ENCODE peak calls at places on chromosomes 4 and X, in ten cellular contexts. B is KBM-7; O is RPMI8226; V is right cardiac atrium; Q is NCI-H748 treated with DMSO at 0.1 percent for 48 hours; I is stomach; M is lower leg skin; N is stimulated activated CD4-positive, alpha-beta T cell treated with anti-CD3 and anti-CD28 coated beads, Interleukin-4, amount 100 ng/mL, for 1 hour; T is astrocyte of the spinal cord; Z is non-pigmented ciliary epithelial cell. D is an unnamed sample.

GRCh38 chr4:83238393-83238792 is 46.2 kb downstream of the COQ2 start:
- DNase-seq in B (no peak), O (no peak), V (no peak), Q (no peak), I (no peak), M (no peak), N (no peak), T (no peak), Z (no peak), D (no peak)

GRCh38 chr4:18318682-18319410 is 297.3 kb upstream of the LCORL start:
- DNase-seq in B (no peak), O (no peak), V (peak), Q (peak), I (peak), M (no peak), N (no peak), T (no peak), Z (no peak), D (no peak)

GRCh38 chr4:112853662-112854256 is 195.7 kb upstream of the ANK2 start:
- DNase-seq in B (no peak), O (no peak), V (no peak), Q (no peak), I (no peak), M (no peak), N (no peak), T (peak), Z (no peak), D (peak)

GRCh38 chrX:150465856-150466775 is 102.3 kb upstream of the MTM1 start:
- DNase-seq in B (no peak), O (no peak), V (peak), Q (no peak), I (no peak), M (no peak), N (no peak), T (no peak), Z (no peak), D (no peak)

GRCh38 chr4:153950100-153950979 is 161.5 kb upstream of the SFRP2 start:
- DNase-seq in B (peak), O (no peak), V (no peak), Q (no peak), I (no peak), M (no peak), N (no peak), T (peak), Z (no peak), D (no peak)

GRCh38 chrX:118346258-118347094 is 570 bp downstream of the WDR44 start:
- DNase-seq in B (no peak), O (peak), V (peak), Q (peak), I (peak), M (peak), N (peak), T (peak), Z (no peak), D (no peak)

GRCh38 chr4:168879178-168879577 is 130.9 kb downstream of the CBR4 start:
- DNase-seq in B (peak), O (no peak), V (no peak), Q (no peak), I (no peak), M (no peak), N (no peak), T (no peak), Z (no peak), D (no peak)

GRCh38 chr4:101597204-101597603 is 193.3 kb upstream of the BANK1 start:
- DNase-seq in B (no peak), O (peak), V (no peak), Q (no peak), I (no peak), M (no peak), N (no peak), T (no peak), Z (no peak), D (peak)

GRCh38 chr4:6781561-6781960 is 966 bp upstream of the KIAA0232 start:
- DNase-seq in B (no peak), O (no peak), V (no peak), Q (no peak), I (no peak), M (no peak), N (no peak), T (no peak), Z (no peak), D (no peak)

GRCh38 chr4:69970071-69970470 is 4.5 kb upstream of the CSN2 start:
- DNase-seq in B (peak), O (no peak), V (no peak), Q (no peak), I (no peak), M (no peak), N (no peak), T (peak), Z (no peak), D (no peak)

GRCh38 chr4:149553959-149554520 is 261.6 kb downstream of the IQCM start:
- DNase-seq in B (no peak), O (no peak), V (no peak), Q (no peak), I (no peak), M (no peak), N (no peak), T (peak), Z (peak), D (no peak)

GRCh38 chr4:17492058-17492741 is 19.7 kb downstream of the QDPR start:
- DNase-seq in B (no peak), O (no peak), V (no peak), Q (no peak), I (no peak), M (no peak), N (no peak), T (no peak), Z (no peak), D (no peak)

GRCh38 chr4:151808120-151808529 is 47.3 kb upstream of the GATB start:
- DNase-seq in B (no peak), O (no peak), V (no peak), Q (peak), I (no peak), M (peak), N (no peak), T (peak), Z (no peak), D (peak)

GRCh38 chrX:25015486-25016360 is at the start of gene ARX:
- DNase-seq in B (no peak), O (no peak), V (peak), Q (no peak), I (no peak), M (no peak), N (peak), T (peak), Z (no peak), D (peak)

GRCh38 chr4:104795264-104795934 is 300.7 kb upstream of the CXXC4 start:
- DNase-seq in B (no peak), O (no peak), V (no peak), Q (no peak), I (no peak), M (no peak), N (no peak), T (peak), Z (no peak), D (no peak)

GRCh38 chrX:138885886-138886285 is 174.4 kb upstream of the FGF13 start:
- DNase-seq in B (no peak), O (no peak), V (no peak), Q (no peak), I (no peak), M (no peak), N (no peak), T (peak), Z (peak), D (peak)

GRCh38 chrX:110454336-110454735 is 95.7 kb downstream of the RTL9 start:
- DNase-seq in B (no peak), O (no peak), V (no peak), Q (no peak), I (no peak), M (no peak), N (no peak), T (no peak), Z (no peak), D (no peak)

GRCh38 chr4:140103676-140104075 is 50.3 kb downstream of the MAML3 start:
- DNase-seq in B (no peak), O (no peak), V (no peak), Q (no peak), I (no peak), M (no peak), N (peak), T (peak), Z (no peak), D (peak)

GRCh38 chr4:154743683-154744340 is at the start of gene LRAT:
- DNase-seq in B (no peak), O (no peak), V (peak), Q (peak), I (peak), M (no peak), N (peak), T (peak), Z (no peak), D (peak)

GRCh38 chr4:123830920-123831319 is 434.3 kb downstream of the SPRY1 start:
- DNase-seq in B (no peak), O (no peak), V (no peak), Q (no peak), I (no peak), M (no peak), N (no peak), T (no peak), Z (no peak), D (no peak)

GRCh38 chr4:112813790-112814189 is 176.8 kb downstream of the LARP7 start:
- DNase-seq in B (no peak), O (no peak), V (no peak), Q (no peak), I (no peak), M (no peak), N (no peak), T (peak), Z (peak), D (peak)

GRCh38 chrX:64334467-64334866 is 60.8 kb downstream of the MTMR8 start:
- DNase-seq in B (no peak), O (no peak), V (no peak), Q (no peak), I (no peak), M (no peak), N (no peak), T (no peak), Z (no peak), D (no peak)

GRCh38 chr4:6251365-6251764 is 18.3 kb upstream of the WFS1 start:
- DNase-seq in B (no peak), O (no peak), V (no peak), Q (no peak), I (no peak), M (no peak), N (no peak), T (no peak), Z (no peak), D (no peak)

GRCh38 chrX:10108288-10108687 is 48.5 kb upstream of the CLCN4 start:
- DNase-seq in B (peak), O (no peak), V (no peak), Q (no peak), I (no peak), M (no peak), N (no peak), T (no peak), Z (no peak), D (peak)

GRCh38 chr4:80073362-80074008 is 456 bp upstream of the ANTXR2 start:
- DNase-seq in B (peak), O (peak), V (peak), Q (no peak), I (no peak), M (no peak), N (no peak), T (no peak), Z (no peak), D (no peak)

GRCh38 chr4:120568736-120569135 is 353.8 kb downstream of the PRDM5 start:
- DNase-seq in B (no peak), O (no peak), V (no peak), Q (no peak), I (no peak), M (no peak), N (no peak), T (no peak), Z (no peak), D (no peak)

GRCh38 chrX:64204701-64205440 is 637 bp downstream of the AMER1 start:
- DNase-seq in B (peak), O (peak), V (peak), Q (no peak), I (peak), M (peak), N (peak), T (peak), Z (no peak), D (peak)

GRCh38 chr4:141425124-141425523 is 204.4 kb downstream of the ZNF330 start:
- DNase-seq in B (no peak), O (no peak), V (no peak), Q (no peak), I (no peak), M (no peak), N (no peak), T (peak), Z (peak), D (peak)

D was measured in bronchial epithelial cell.